ENCODE peak calls at places on chromosomes 5 and 9, in seven cellular contexts. One of them, this sample, is unnamed.

GRCh38 chr5:10702911-10703491 is 58.0 kb downstream of the DAP start:
- DNase-seq in HL-60: no peak
- DNase-seq in HCT116: peak; percentile 70
- DNase-seq in endothelial cell of umbilical vein: peak; percentile 44
- DNase-seq in GM23338: no peak
- DNase-seq in K562: peak; percentile 88
- DNase-seq in transverse colon: no peak
- DNase-seq in this sample: no peak

GRCh38 chr9:120713257-120714087 is 798 bp downstream of the MEGF9 start:
- DNase-seq in endothelial cell of umbilical vein: no peak
- DNase-seq in K562: peak; percentile 35
- DNase-seq in HCT116: no peak
- DNase-seq in HL-60: no peak
- DNase-seq in GM23338: peak; percentile 58
- DNase-seq in transverse colon: peak; percentile 29
- DNase-seq in this sample: peak; percentile 75

GRCh38 chr5:997711-998110 is 10.9 kb upstream of the NKD2 start:
- DNase-seq in endothelial cell of umbilical vein: no peak
- DNase-seq in K562: no peak
- DNase-seq in GM23338: no peak
- DNase-seq in transverse colon: no peak
- DNase-seq in HL-60: no peak
- DNase-seq in HCT116: no peak
- DNase-seq in this sample: peak; percentile 48

GRCh38 chr5:107290780-107291398 is 379.8 kb downstream of the EFNA5 start:
- DNase-seq in endothelial cell of umbilical vein: peak; percentile 71
- DNase-seq in GM23338: no peak
- DNase-seq in HCT116: no peak
- DNase-seq in K562: no peak
- DNase-seq in HL-60: no peak
- DNase-seq in transverse colon: no peak
- DNase-seq in this sample: no peak

GRCh38 chr5:157506066-157506590 is 46.1 kb downstream of the NIPAL4 start:
- DNase-seq in transverse colon: no peak
- DNase-seq in K562: no peak
- DNase-seq in HL-60: no peak
- DNase-seq in GM23338: no peak
- DNase-seq in HCT116: no peak
- DNase-seq in endothelial cell of umbilical vein: no peak
- DNase-seq in this sample: no peak

GRCh38 chr5:42840279-42840678 is 28.6 kb upstream of the SELENOP start:
- DNase-seq in HL-60: peak; percentile 38
- DNase-seq in transverse colon: peak; percentile 19
- DNase-seq in GM23338: no peak
- DNase-seq in HCT116: no peak
- DNase-seq in endothelial cell of umbilical vein: no peak
- DNase-seq in K562: no peak
- DNase-seq in this sample: peak; percentile 73

GRCh38 chr9:137672907-137673791 is 54.3 kb downstream of the EHMT1 start:
- DNase-seq in transverse colon: no peak
- DNase-seq in GM23338: peak; percentile 88
- DNase-seq in HCT116: peak; percentile 36
- DNase-seq in HL-60: peak; percentile 49
- DNase-seq in K562: peak; percentile 68
- DNase-seq in endothelial cell of umbilical vein: peak; percentile 58
- DNase-seq in this sample: no peak

GRCh38 chr9:133654736-133655657 is 18.8 kb downstream of the DBH start:
- DNase-seq in GM23338: no peak
- DNase-seq in transverse colon: no peak
- DNase-seq in HCT116: no peak
- DNase-seq in HL-60: no peak
- DNase-seq in K562: no peak
- DNase-seq in endothelial cell of umbilical vein: no peak
- DNase-seq in this sample: no peak

DNA sequence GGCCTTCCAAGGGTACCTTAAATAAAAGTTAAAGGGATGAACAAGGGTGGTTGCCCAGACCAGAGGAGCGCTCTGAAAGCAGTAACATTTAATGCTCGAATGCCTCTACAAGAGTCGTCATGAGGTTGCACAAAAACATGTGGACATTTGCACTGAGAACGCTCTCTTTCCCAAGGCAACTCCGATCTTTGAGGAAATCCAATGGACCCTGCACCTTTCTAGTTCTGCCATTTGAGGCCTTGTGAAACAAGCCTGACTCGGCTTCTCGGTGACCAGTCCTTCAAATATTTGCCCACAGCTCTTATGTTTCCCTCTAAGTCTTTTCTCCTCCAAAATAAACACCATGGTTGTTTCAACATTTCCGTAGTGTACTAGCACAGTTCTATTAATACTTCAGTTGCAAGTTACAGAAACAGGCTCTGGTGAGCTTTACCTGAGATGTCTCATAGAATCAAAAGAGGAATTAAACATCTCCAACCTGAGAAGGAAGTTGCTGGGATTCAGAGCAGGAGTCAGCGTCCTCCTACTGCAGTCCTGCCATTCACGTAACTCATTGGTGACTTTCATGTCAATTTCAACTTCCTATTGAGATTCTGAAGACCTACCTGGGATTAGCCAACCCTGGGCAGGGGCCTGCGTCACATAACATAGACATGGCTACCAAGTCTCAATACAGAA is 168.8 kb upstream of the RAI14 start:
- DNase-seq in transverse colon: no peak
- DNase-seq in GM23338: no peak
- DNase-seq in endothelial cell of umbilical vein: peak; percentile 91
- DNase-seq in K562: no peak
- DNase-seq in HCT116: no peak
- DNase-seq in HL-60: no peak
- DNase-seq in this sample: no peak
- TF ChIP-seq POLR2AphosphoS5 in transverse colon: no peak
- TF ChIP-seq POLR2AphosphoS5 in GM23338: no peak
- TF ChIP-seq POLR2AphosphoS5 in endothelial cell of umbilical vein: peak; percentile 59
- TF ChIP-seq POLR2AphosphoS5 in K562: no peak
- TF ChIP-seq POLR2AphosphoS5 in HCT116: no peak
- TF ChIP-seq POLR2AphosphoS5 in HL-60: no peak
- TF ChIP-seq POLR2AphosphoS5 in this sample: no peak

GRCh38 chr5:127373858-127374491 is 83.4 kb downstream of the MEGF10 start:
- DNase-seq in transverse colon: no peak
- DNase-seq in HL-60: no peak
- DNase-seq in K562: peak; percentile 17
- DNase-seq in HCT116: no peak
- DNase-seq in endothelial cell of umbilical vein: no peak
- DNase-seq in GM23338: peak; percentile 75
- DNase-seq in this sample: no peak
- TF ChIP-seq CTCF in transverse colon: peak; percentile 18
- TF ChIP-seq CTCF in HL-60: no peak
- TF ChIP-seq CTCF in K562: peak; percentile 37
- TF ChIP-seq CTCF in HCT116: peak; percentile 55
- TF ChIP-seq CTCF in endothelial cell of umbilical vein: no peak
- TF ChIP-seq CTCF in GM23338: peak; percentile 88
- TF ChIP-seq CTCF in this sample: no peak

GRCh38 chr5:115465416-115465815 is 79.2 kb downstream of the FEM1C start:
- DNase-seq in K562: no peak
- DNase-seq in GM23338: no peak
- DNase-seq in transverse colon: no peak
- DNase-seq in HCT116: no peak
- DNase-seq in HL-60: no peak
- DNase-seq in endothelial cell of umbilical vein: no peak
- DNase-seq in this sample: no peak
- TF ChIP-seq POLR2AphosphoS5 in K562: no peak
- TF ChIP-seq POLR2AphosphoS5 in GM23338: no peak
- TF ChIP-seq POLR2AphosphoS5 in transverse colon: no peak
- TF ChIP-seq POLR2AphosphoS5 in HCT116: no peak
- TF ChIP-seq POLR2AphosphoS5 in HL-60: no peak
- TF ChIP-seq POLR2AphosphoS5 in endothelial cell of umbilical vein: no peak
- TF ChIP-seq POLR2AphosphoS5 in this sample: no peak

GRCh38 chr5:58244819-58245478 is 214.9 kb downstream of the PLK2 start:
- DNase-seq in HL-60: no peak
- DNase-seq in K562: no peak
- DNase-seq in endothelial cell of umbilical vein: peak; percentile 44
- DNase-seq in HCT116: no peak
- DNase-seq in transverse colon: no peak
- DNase-seq in GM23338: no peak
- DNase-seq in this sample: no peak

GRCh38 chr5:58245479-58245845 is 214.4 kb downstream of the PLK2 start:
- DNase-seq in K562: no peak
- DNase-seq in HCT116: no peak
- DNase-seq in GM23338: no peak
- DNase-seq in transverse colon: no peak
- DNase-seq in HL-60: no peak
- DNase-seq in endothelial cell of umbilical vein: peak; percentile 90
- DNase-seq in this sample: no peak

GRCh38 chr5:58246521-58246944 is 213.4 kb downstream of the PLK2 start:
- DNase-seq in K562: no peak
- DNase-seq in HCT116: no peak
- DNase-seq in GM23338: no peak
- DNase-seq in transverse colon: no peak
- DNase-seq in endothelial cell of umbilical vein: peak; percentile 51
- DNase-seq in HL-60: no peak
- DNase-seq in this sample: no peak

DNA sequence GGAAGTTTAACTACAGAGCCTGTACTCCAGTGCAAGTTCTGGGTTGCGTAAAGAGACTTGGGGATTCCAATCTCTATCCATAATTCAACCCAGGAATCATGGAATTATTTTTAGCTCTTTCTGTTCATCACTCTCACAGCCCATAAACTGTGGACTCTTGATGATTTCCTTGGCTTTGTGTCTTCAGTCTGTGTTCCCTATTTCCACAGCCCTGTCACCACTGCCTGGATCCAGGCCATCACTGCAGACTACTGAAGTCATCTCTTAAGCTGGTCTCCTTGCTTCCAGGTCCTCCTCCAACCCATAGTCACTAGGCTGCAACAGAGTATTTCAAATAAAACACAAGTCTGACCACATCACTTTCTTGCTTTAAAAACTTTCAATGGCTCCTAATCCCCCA is 211.7 kb downstream of the PLK2 start:
- DNase-seq in K562: no peak
- DNase-seq in GM23338: no peak
- DNase-seq in transverse colon: no peak
- DNase-seq in endothelial cell of umbilical vein: no peak
- DNase-seq in HL-60: no peak
- DNase-seq in HCT116: no peak
- DNase-seq in this sample: no peak
- TF ChIP-seq CTCF in K562: no peak
- TF ChIP-seq CTCF in GM23338: no peak
- TF ChIP-seq CTCF in transverse colon: no peak
- TF ChIP-seq CTCF in endothelial cell of umbilical vein: no peak
- TF ChIP-seq CTCF in HL-60: no peak
- TF ChIP-seq CTCF in HCT116: no peak
- TF ChIP-seq CTCF in this sample: no peak

DNA sequence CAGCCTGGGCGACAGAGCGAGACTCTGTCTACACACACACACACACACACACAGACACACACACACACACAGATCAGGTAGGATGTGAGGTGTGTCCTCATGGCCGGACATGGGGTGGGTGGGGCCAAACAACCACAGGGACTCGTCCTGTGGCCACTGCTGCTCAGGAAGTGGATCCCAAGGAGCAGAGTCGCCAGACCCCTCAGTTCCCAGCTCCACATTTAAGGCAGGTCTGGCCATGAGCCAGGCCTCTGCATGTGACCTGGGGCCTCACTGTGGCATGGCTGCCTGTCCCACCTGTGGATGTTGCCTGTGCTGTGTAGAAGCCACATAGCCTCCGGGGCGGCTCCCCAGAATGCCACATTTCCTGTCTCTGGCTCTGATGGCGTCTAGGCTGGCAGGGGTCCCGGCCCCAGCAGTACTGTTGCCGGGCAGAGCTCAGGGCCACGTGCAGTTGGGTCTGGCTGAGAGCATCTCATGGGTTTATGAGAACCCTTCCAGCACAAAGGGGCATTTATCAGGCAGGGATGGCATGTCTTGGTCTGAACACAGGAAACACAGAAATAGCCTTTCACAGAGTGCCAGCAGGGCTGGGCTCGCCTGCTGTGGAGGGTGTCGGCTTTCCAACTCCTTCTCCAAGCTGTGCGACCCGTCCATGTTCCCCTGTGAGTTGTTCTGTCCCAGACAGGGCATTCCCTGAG is 9.9 kb upstream of the NINJ1 start:
- DNase-seq in transverse colon: peak; percentile 42
- DNase-seq in endothelial cell of umbilical vein: no peak
- DNase-seq in K562: no peak
- DNase-seq in HL-60: no peak
- DNase-seq in GM23338: no peak
- DNase-seq in HCT116: no peak
- DNase-seq in this sample: peak; percentile 79
- TF ChIP-seq POLR2AphosphoS5 in transverse colon: no peak
- TF ChIP-seq POLR2AphosphoS5 in endothelial cell of umbilical vein: no peak
- TF ChIP-seq POLR2AphosphoS5 in K562: no peak
- TF ChIP-seq POLR2AphosphoS5 in HL-60: no peak
- TF ChIP-seq POLR2AphosphoS5 in GM23338: no peak
- TF ChIP-seq POLR2AphosphoS5 in HCT116: no peak
- TF ChIP-seq POLR2AphosphoS5 in this sample: no peak

GRCh38 chr9:72203205-72203803 is 54.1 kb downstream of the GDA start:
- DNase-seq in HL-60: peak; percentile 42
- DNase-seq in GM23338: peak; percentile 73
- DNase-seq in K562: peak; percentile 22
- DNase-seq in HCT116: peak; percentile 28
- DNase-seq in transverse colon: peak; percentile 35
- DNase-seq in endothelial cell of umbilical vein: peak; percentile 24
- DNase-seq in this sample: no peak
- TF ChIP-seq CTCF in HL-60: peak; percentile 50
- TF ChIP-seq CTCF in GM23338: peak; percentile 69
- TF ChIP-seq CTCF in K562: peak; percentile 40
- TF ChIP-seq CTCF in HCT116: peak; percentile 63
- TF ChIP-seq CTCF in transverse colon: peak; percentile 41
- TF ChIP-seq CTCF in endothelial cell of umbilical vein: peak; percentile 55
- TF ChIP-seq CTCF in this sample: no peak

DNA sequence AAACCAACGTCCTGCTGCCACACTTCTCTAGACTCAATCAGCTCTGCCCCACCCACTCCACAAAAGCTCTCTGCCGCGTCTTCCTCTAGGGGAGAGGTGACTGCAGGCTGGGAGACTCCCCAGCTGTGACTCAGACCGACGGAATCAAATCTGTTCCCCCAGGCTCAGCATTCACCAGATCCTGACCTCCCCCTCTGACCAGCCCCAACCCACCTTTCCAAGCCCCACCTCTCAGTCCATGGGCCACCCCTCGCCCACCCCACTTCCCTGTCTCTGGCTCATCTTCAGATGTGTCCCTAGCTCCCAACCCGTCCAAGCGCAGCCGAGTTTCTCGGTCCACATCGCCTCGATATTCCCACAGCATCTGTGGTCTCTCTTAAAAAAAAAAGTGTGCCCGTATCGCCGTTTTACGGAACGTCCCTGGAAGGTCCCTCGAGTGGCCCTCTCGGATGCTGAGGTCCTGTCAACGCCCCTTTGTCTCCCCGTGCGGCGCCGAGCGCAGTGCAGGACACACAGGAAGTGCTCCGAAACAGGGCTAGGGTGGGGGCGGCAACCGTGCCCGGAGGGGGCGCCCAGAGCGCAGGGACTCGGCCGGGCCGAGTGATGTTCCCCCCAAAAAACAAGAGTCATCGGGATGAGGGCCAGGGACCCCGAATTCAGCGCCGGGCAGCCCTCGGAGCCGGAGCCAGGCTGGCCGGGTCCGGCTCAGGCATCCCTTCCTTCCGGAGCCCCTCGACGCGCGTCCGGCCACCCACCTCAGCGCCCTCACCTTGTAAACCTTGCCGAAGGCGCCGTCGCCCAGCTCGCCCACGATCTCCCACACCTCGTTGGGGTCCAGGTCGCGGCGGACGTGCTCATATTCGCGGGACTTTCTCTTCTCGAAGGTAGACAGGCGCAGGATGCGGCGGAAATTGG is 649 bp downstream of the STK10 start:
- DNase-seq in HL-60: no peak
- DNase-seq in GM23338: peak; percentile 68
- DNase-seq in K562: peak; percentile 58
- DNase-seq in transverse colon: peak; percentile 81
- DNase-seq in HCT116: peak; percentile 26
- DNase-seq in endothelial cell of umbilical vein: peak; percentile 49
- DNase-seq in this sample: peak; percentile 82
- TF ChIP-seq POLR2AphosphoS5 in HL-60: peak; percentile 24
- TF ChIP-seq POLR2AphosphoS5 in GM23338: no peak
- TF ChIP-seq POLR2AphosphoS5 in K562: no peak
- TF ChIP-seq POLR2AphosphoS5 in transverse colon: peak; percentile 57
- TF ChIP-seq POLR2AphosphoS5 in HCT116: no peak
- TF ChIP-seq POLR2AphosphoS5 in endothelial cell of umbilical vein: no peak
- TF ChIP-seq POLR2AphosphoS5 in this sample: no peak

This sample was measured in suprapubic skin.